ENCODE peak calls at places on chromosome 16, in ten cellular contexts. L is posterior cingulate gyrus; U is stimulated activated CD4-positive, alpha-beta T cell treated with anti-CD3 and anti-CD28 coated beads, Interleukin-2, amount 100 ng/mL, for 48 hours; T is activated T-cell treated with anti-CD3 and anti-CD28 coated beads, Interleukin-2, amount 50 U/mL, for 24 hours; F is stimulated activated naive B cell treated with anti-CD40 and anti-IgM and Interleukin-4, amounts not matched to agents 10 μg/mL and 1 μg/mL and 100 μg/mL, for 72 hours; H is C1 segment of cervical spinal cord; J is mucosa of descending colon; P is right cardiac atrium; Z is EL; A is NCI-H460. N is an unnamed sample.
A peak's percentile ranks its signal among the peaks of the same experiment; 100 is the strongest.

GRCh38 chr16:49788505-49788904 is 67.4 kb downstream of the ZNF423 start:
- DNase-seq in L (no peak), U (no peak), T (no peak), F (no peak), H (peak; percentile 9), J (no peak), P (peak; percentile 90), Z (no peak), A (no peak), N (no peak)

GRCh38 chr16:8863594-8864424 is 5.0 kb downstream of the CARHSP1 start:
- DNase-seq in L (peak; percentile 95), U (no peak), T (no peak), F (no peak), H (peak; percentile 71), J (peak; percentile 80), P (peak; percentile 83), Z (no peak), A (peak; percentile 16), N (peak; percentile 37)

GRCh38 chr16:77912617-77913016 is 109.7 kb upstream of the CLEC3A start:
- DNase-seq in L (no peak), U (no peak), T (no peak), F (no peak), H (no peak), J (no peak), P (no peak), Z (no peak), A (no peak), N (no peak)

GRCh38 chr16:11039726-11040125 is 95.4 kb downstream of the CLEC16A start:
- DNase-seq in L (no peak), U (no peak), T (peak; percentile 18), F (no peak), H (no peak), J (no peak), P (no peak), Z (no peak), A (no peak), N (no peak)

GRCh38 chr16:28292731-28293588 is 635 bp downstream of the SBK1 start:
- DNase-seq in L (no peak), U (no peak), T (peak; percentile 59), F (no peak), H (no peak), J (peak; percentile 40), P (no peak), Z (no peak), A (no peak), N (no peak)

GRCh38 chr16:29806641-29807425 is 504 bp downstream of the MAZ start:
- DNase-seq in L (peak; percentile 58), U (no peak), T (peak; percentile 83), F (peak; percentile 58), H (no peak), J (peak; percentile 81), P (peak; percentile 87), Z (peak; percentile 57), A (no peak), N (peak; percentile 66)

GRCh38 chr16:56332464-56333079 is 92.8 kb downstream of the AMFR start:
- DNase-seq in L (no peak), U (no peak), T (no peak), F (no peak), H (peak; percentile 45), J (peak; percentile 71), P (peak; percentile 88), Z (peak; percentile 64), A (peak; percentile 88), N (peak; percentile 66)

GRCh38 chr16:3855142-3855541 is 25.4 kb downstream of the CREBBP start:
- DNase-seq in L (no peak), U (no peak), T (no peak), F (no peak), H (no peak), J (no peak), P (no peak), Z (no peak), A (no peak), N (no peak)

GRCh38 chr16:30510392-30510938 is 15.9 kb downstream of the ZNF768 start:
- DNase-seq in L (no peak), U (no peak), T (no peak), F (no peak), H (no peak), J (no peak), P (no peak), Z (no peak), A (no peak), N (no peak)

GRCh38 chr16:79482011-79482410 is 118.5 kb downstream of the MAF start:
- DNase-seq in L (no peak), U (no peak), T (no peak), F (no peak), H (no peak), J (no peak), P (no peak), Z (no peak), A (no peak), N (no peak)

GRCh38 chr16:11200523-11201063 is 55.4 kb downstream of the SOCS1 start:
- DNase-seq in L (no peak), U (no peak), T (no peak), F (no peak), H (no peak), J (no peak), P (no peak), Z (no peak), A (no peak), N (no peak)

GRCh38 chr16:30351586-30352419 is 3.3 kb downstream of the CD2BP2 start:
- DNase-seq in L (peak; percentile 91), U (no peak), T (no peak), F (no peak), H (peak; percentile 73), J (peak; percentile 62), P (peak; percentile 90), Z (peak; percentile 83), A (no peak), N (peak; percentile 41)

GRCh38 chr16:73274140-73274539 is 226.2 kb upstream of the ZFHX3 start:
- DNase-seq in L (no peak), U (no peak), T (no peak), F (no peak), H (no peak), J (no peak), P (no peak), Z (no peak), A (no peak), N (no peak)

GRCh38 chr16:67154578-67155304 is 3.9 kb upstream of the B3GNT9 start:
- DNase-seq in L (peak; percentile 60), U (no peak), T (no peak), F (no peak), H (no peak), J (no peak), P (no peak), Z (no peak), A (no peak), N (no peak)

GRCh38 chr16:46756772-46757171 is 8.6 kb upstream of the MYLK3 start:
- DNase-seq in L (peak; percentile 38), U (no peak), T (no peak), F (no peak), H (no peak), J (no peak), P (no peak), Z (no peak), A (no peak), N (no peak)

GRCh38 chr16:2692948-2693651 is 10.8 kb downstream of the KCTD5 start:
- DNase-seq in L (peak; percentile 84), U (no peak), T (no peak), F (no peak), H (peak; percentile 51), J (no peak), P (peak; percentile 63), Z (no peak), A (peak; percentile 62), N (no peak)

GRCh38 chr16:11871193-11871592 is 19.9 kb upstream of the RSL1D1 start:
- DNase-seq in L (no peak), U (no peak), T (no peak), F (no peak), H (no peak), J (no peak), P (no peak), Z (peak; percentile 45), A (peak; percentile 27), N (no peak)

GRCh38 chr16:586645-587590 is 2.9 kb upstream of the RAB40C start:
- DNase-seq in L (no peak), U (no peak), T (no peak), F (no peak), H (no peak), J (no peak), P (peak; percentile 75), Z (no peak), A (no peak), N (no peak)

GRCh38 chr16:81530814-81531213 is 86.2 kb downstream of the CMIP start:
- DNase-seq in L (no peak), U (no peak), T (no peak), F (no peak), H (no peak), J (no peak), P (no peak), Z (no peak), A (no peak), N (no peak)

GRCh38 chr16:66933776-66934137 is 445 bp downstream of the CIAO2B start:
- DNase-seq in L (no peak), U (peak; percentile 29), T (no peak), F (no peak), H (no peak), J (no peak), P (no peak), Z (no peak), A (no peak), N (peak; percentile 29)

GRCh38 chr16:12305847-12306246 is 329.3 kb downstream of the SNX29 start:
- DNase-seq in L (no peak), U (no peak), T (no peak), F (no peak), H (no peak), J (no peak), P (no peak), Z (no peak), A (no peak), N (no peak)

GRCh38 chr16:82630688-82631087 is 3.9 kb downstream of the CDH13 start:
- DNase-seq in L (no peak), U (no peak), T (no peak), F (no peak), H (no peak), J (no peak), P (no peak), Z (peak; percentile 45), A (no peak), N (no peak)

GRCh38 chr16:57184890-57185445 is 871 bp downstream of the PSME3IP1 start:
- DNase-seq in L (no peak), U (no peak), T (no peak), F (no peak), H (no peak), J (peak; percentile 34), P (no peak), Z (no peak), A (no peak), N (no peak)

GRCh38 chr16:53087101-53087500 is 32.3 kb downstream of the CHD9 start:
- DNase-seq in L (no peak), U (no peak), T (no peak), F (no peak), H (no peak), J (no peak), P (no peak), Z (no peak), A (no peak), N (no peak)

GRCh38 chr16:14302031-14302398 is 230.9 kb downstream of the MRTFB start:
- DNase-seq in L (peak; percentile 55), U (no peak), T (no peak), F (no peak), H (no peak), J (peak; percentile 74), P (peak; percentile 89), Z (peak; percentile 81), A (peak; percentile 65), N (peak; percentile 69)

GRCh38 chr16:80460988-80461387 is 79.8 kb upstream of the DYNLRB2 start:
- DNase-seq in L (no peak), U (no peak), T (no peak), F (no peak), H (no peak), J (no peak), P (no peak), Z (no peak), A (no peak), N (no peak)

GRCh38 chr16:24015923-24016322 is 180.1 kb downstream of the PRKCB start:
- DNase-seq in L (no peak), U (no peak), T (no peak), F (no peak), H (no peak), J (no peak), P (no peak), Z (no peak), A (no peak), N (no peak)

GRCh38 chr16:30104492-30104891 is 8.5 kb upstream of the YPEL3 start:
- DNase-seq in L (peak; percentile 70), U (no peak), T (no peak), F (no peak), H (no peak), J (peak; percentile 34), P (no peak), Z (no peak), A (no peak), N (peak; percentile 67)